ENCODE peak calls at places on chromosomes 7 and 10, in four cellular contexts. P is H9; S is CD4-positive, alpha-beta T cell; Y is astrocyte of the spinal cord. Z is an unnamed sample.

GRCh38 chr10:47331954-47332353 is 9.7 kb downstream of the GDF2 start:
- DNase-seq in P (no peak), S (no peak), Y (no peak), Z (no peak)

GRCh38 chr10:97538401-97538800 is 34.2 kb upstream of the ANKRD2 start:
- DNase-seq in P (no peak), S (no peak), Y (peak), Z (no peak)

GRCh38 chr7:18013936-18014335 is 13.7 kb downstream of the PRPS1L1 start:
- DNase-seq in P (no peak), S (no peak), Y (peak), Z (no peak)

GRCh38 chr10:30228638-30229037 is 120.4 kb downstream of the MTPAP start:
- DNase-seq in P (no peak), S (no peak), Y (no peak), Z (no peak)

GRCh38 chr10:132185601-132186487 is 904 bp upstream of the DPYSL4 start:
- DNase-seq in P (peak), S (peak), Y (peak), Z (no peak)

GRCh38 chr10:71966046-71967004 is 2.1 kb downstream of the CHST3 start:
- DNase-seq in P (no peak), S (no peak), Y (no peak), Z (no peak)

GRCh38 chr7:73903321-73904218 is 42.6 kb downstream of the TMEM270 start:
- DNase-seq in P (peak), S (no peak), Y (no peak), Z (no peak)

GRCh38 chr7:56048245-56048644 is 3.0 kb downstream of the PSPH start:
- DNase-seq in P (no peak), S (no peak), Y (no peak), Z (no peak)

GRCh38 chr10:112631501-112632410 is 184.7 kb downstream of the VTI1A start:
- DNase-seq in P (no peak), S (no peak), Y (peak), Z (no peak)

GRCh38 chr7:111718886-111719285 is 156.6 kb upstream of the IMMP2L start:
- DNase-seq in P (no peak), S (no peak), Y (no peak), Z (no peak)

GRCh38 chr7:34655384-34655783 is 2.6 kb upstream of the NPSR1 start:
- DNase-seq in P (no peak), S (no peak), Y (no peak), Z (no peak)

GRCh38 chr10:99658622-99659030 is 683 bp upstream of the ENTPD7 start:
- DNase-seq in P (peak), S (peak), Y (peak), Z (peak)

GRCh38 chr7:85165263-85165662 is 21.6 kb downstream of the SEMA3D start:
- DNase-seq in P (no peak), S (no peak), Y (no peak), Z (no peak)

GRCh38 chr10:80458263-80458625 is 4.1 kb downstream of the TSPAN14 start:
- DNase-seq in P (no peak), S (no peak), Y (no peak), Z (no peak)

GRCh38 chr10:43424431-43424830 is 12.5 kb upstream of the ZNF487 start:
- DNase-seq in P (no peak), S (no peak), Y (no peak), Z (no peak)

GRCh38 chr10:122637371-122637770 is 62.3 kb downstream of the C10orf120 start:
- DNase-seq in P (no peak), S (peak), Y (no peak), Z (no peak)

GRCh38 chr10:131723601-131724530 is 176.9 kb upstream of the PPP2R2D start:
- DNase-seq in P (peak), S (peak), Y (no peak), Z (peak)

GRCh38 chr10:103510046-103510685 is 16.7 kb downstream of the NEURL1 start:
- DNase-seq in P (peak), S (no peak), Y (no peak), Z (no peak)

GRCh38 chr10:127997241-127997640 is 90.3 kb downstream of the PTPRE start:
- DNase-seq in P (no peak), S (no peak), Y (no peak), Z (no peak)

GRCh38 chr10:117413928-117414618 is 38.8 kb upstream of the PDZD8 start:
- DNase-seq in P (no peak), S (no peak), Y (no peak), Z (no peak)

GRCh38 chr10:72539137-72539536 is 86.7 kb downstream of the MICU1 start:
- DNase-seq in P (no peak), S (no peak), Y (no peak), Z (no peak)

GRCh38 chr10:98244586-98244985 is 23.4 kb downstream of the LOXL4 start:
- DNase-seq in P (no peak), S (no peak), Y (no peak), Z (no peak)

GRCh38 chr10:48683893-48684292 is 780 bp upstream of the WDFY4 start:
- DNase-seq in P (no peak), S (no peak), Y (no peak), Z (no peak)

GRCh38 chr10:48684463-48684791 is 246 bp upstream of the WDFY4 start:
- DNase-seq in P (no peak), S (no peak), Y (no peak), Z (no peak)

GRCh38 chr10:48683424-48683823 is 1.2 kb upstream of the WDFY4 start:
- DNase-seq in P (no peak), S (no peak), Y (no peak), Z (no peak)

GRCh38 chr10:48681749-48682148 is 2.9 kb upstream of the WDFY4 start:
- DNase-seq in P (no peak), S (no peak), Y (no peak), Z (no peak)

GRCh38 chr10:48682265-48682664 is 2.4 kb upstream of the WDFY4 start:
- DNase-seq in P (no peak), S (no peak), Y (no peak), Z (no peak)
- TF ChIP-seq CTCF in P (no peak), S (no peak), Y (no peak), Z (no peak)

GRCh38 chr10:33126742-33127141 is 168.7 kb upstream of the ITGB1 start:
- DNase-seq in P (no peak), S (no peak), Y (no peak), Z (no peak)

GRCh38 chr10:33129987-33130386 is 172.0 kb upstream of the ITGB1 start:
- DNase-seq in P (no peak), S (no peak), Y (peak), Z (no peak)

GRCh38 chr10:33126118-33126517 is 168.1 kb upstream of the ITGB1 start:
- DNase-seq in P (no peak), S (peak), Y (peak), Z (no peak)

GRCh38 chr10:33127622-33128021 is 169.6 kb upstream of the ITGB1 start:
- DNase-seq in P (no peak), S (no peak), Y (no peak), Z (no peak)

DNA sequence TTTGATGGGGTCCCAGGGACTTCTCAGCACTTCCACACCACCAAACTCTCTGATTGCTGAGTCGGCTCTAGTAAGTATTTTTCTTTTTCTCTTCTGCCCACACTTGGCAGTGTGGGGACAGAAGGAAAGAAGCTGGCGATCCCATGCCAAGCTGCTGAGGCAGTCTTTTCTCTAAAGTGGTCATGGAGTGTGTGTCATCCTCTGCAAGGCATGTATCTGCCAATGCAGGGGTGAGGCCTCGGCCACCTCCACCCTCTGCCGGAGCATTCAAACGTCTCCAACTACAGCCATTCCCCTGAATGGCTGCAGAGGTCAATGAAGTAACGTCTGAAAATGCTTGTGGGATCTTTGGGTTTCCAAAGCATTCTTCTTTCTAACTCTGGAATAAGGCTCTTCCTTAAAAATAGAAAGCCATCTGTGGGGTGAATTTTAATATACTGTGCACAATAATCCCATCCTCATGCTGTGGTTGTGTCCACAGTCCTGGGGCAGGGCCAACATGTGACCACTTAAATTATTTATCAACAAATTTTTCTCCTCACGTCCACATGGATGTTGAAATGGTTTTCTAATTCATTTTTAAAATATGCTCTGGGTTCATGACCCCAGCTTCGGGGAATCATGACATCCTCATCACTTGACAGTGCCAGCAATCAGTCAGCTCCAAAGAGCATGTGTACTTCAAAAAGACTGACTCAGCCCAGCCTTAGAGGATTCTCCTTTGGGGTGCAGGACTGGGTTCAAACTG is 171.3 kb upstream of the ITGB1 start:
- DNase-seq in P (no peak), S (no peak), Y (peak), Z (no peak)
- TF ChIP-seq CTCF in P (no peak), S (no peak), Y (no peak), Z (no peak)

GRCh38 chr7:22433710-22434460 is 66.1 kb downstream of the STEAP1B start:
- DNase-seq in P (peak), S (no peak), Y (peak), Z (no peak)
- TF ChIP-seq CTCF in P (no peak), S (no peak), Y (no peak), Z (no peak)

GRCh38 chr7:151507806-151508205 is 11.9 kb downstream of the RHEB start:
- DNase-seq in P (no peak), S (no peak), Y (no peak), Z (no peak)
- TF ChIP-seq CTCF in P (no peak), S (no peak), Y (no peak), Z (no peak)

DNA sequence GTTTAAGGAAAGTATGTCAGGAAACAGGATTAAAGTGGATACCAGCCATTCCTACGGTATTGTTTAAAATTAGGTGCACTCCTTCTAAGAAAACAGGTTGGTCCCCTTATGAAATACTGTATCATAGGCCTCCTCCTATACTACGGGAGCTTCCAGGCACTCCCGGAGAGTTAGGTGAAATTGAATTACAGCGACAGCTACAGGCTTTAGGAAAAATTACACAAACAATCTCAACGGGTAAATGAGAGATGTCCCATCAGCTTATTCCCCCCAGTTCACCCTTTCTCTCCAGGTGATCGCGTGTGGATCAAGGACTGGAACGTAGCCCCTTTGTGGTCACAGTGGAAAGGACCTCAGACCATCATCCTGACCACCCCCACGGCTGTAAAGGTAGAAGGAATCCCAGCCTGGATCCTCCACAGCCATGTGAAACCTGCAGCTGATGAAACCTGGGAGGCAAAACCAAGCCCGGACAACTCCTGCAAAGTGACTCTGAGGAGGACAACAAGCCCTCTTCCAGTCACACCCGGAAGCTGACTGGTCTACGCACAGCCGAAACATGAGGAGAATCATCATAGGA is 25.1 kb upstream of the GHITM start:
- DNase-seq in P (no peak), S (no peak), Y (no peak), Z (no peak)
- TF ChIP-seq CTCF in P (peak), S (no peak), Y (peak), Z (no peak)

DNA sequence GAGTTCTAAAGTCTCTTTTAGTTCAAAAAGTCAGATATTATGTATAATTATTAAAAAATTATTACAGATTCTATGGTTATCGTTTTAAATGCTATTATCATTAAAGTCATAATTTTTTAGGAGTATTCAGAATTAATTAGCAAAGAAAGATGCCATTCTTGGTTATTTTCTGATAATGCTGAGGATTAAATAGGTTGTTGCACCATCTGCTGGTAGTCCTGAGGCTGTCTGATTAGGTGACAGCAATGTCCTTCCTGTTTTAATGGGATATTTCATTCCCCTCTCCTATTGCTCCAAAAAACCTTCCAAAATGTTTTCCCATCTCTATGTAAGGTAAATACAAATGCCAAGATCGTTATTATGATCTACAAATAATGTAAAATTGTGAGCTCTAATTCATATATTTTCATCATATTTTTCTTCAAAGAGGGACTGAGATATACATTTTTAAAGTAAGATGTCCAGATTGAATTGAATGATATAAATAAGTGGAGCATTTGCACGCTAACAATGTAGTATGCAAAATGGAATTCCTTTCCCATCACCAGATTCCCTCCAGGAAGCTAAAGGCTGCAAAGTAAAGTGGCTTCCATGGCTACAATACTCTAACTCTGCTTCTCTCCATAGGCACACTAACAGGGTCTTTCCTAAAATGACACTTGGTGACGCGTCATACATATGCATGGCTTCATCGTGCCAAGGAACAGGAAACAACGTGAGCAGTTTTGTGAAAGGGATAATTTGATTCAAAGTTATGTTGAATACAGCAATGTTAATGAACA is 58.8 kb upstream of the AKR1E2 start:
- DNase-seq in P (no peak), S (no peak), Y (peak), Z (no peak)
- TF ChIP-seq CTCF in P (peak), S (peak), Y (peak), Z (peak)